ENCODE peak calls at places on chromosome 4, in six cellular contexts. One of them, this sample, is unnamed.

GRCh38 chr4:33831667-33832066 is 2412.6 kb downstream of the ARAP2 start:
- DNase-seq in WERI-Rb-1: no peak
- DNase-seq in natural killer cell: no peak
- DNase-seq in HFFc6: peak
- DNase-seq in retinal pigment epithelial cell: no peak
- DNase-seq in GM06990: no peak
- DNase-seq in this sample: no peak

GRCh38 chr4:188262464-188262863 is 123.2 kb downstream of the TRIML1 start:
- DNase-seq in WERI-Rb-1: no peak
- DNase-seq in HFFc6: no peak
- DNase-seq in retinal pigment epithelial cell: no peak
- DNase-seq in natural killer cell: no peak
- DNase-seq in GM06990: no peak
- DNase-seq in this sample: no peak

GRCh38 chr4:151540728-151541437 is 131.9 kb downstream of the FHIP1A start:
- DNase-seq in retinal pigment epithelial cell: peak
- DNase-seq in natural killer cell: no peak
- DNase-seq in HFFc6: peak
- DNase-seq in WERI-Rb-1: no peak
- DNase-seq in GM06990: no peak
- DNase-seq in this sample: no peak

GRCh38 chr4:7970031-7970946 is 30.6 kb upstream of the AFAP1 start:
- DNase-seq in retinal pigment epithelial cell: peak
- DNase-seq in HFFc6: no peak
- DNase-seq in WERI-Rb-1: no peak
- DNase-seq in natural killer cell: peak
- DNase-seq in GM06990: no peak
- DNase-seq in this sample: no peak

GRCh38 chr4:112968456-112969159 is 80.8 kb upstream of the ANK2 start:
- DNase-seq in retinal pigment epithelial cell: no peak
- DNase-seq in WERI-Rb-1: no peak
- DNase-seq in natural killer cell: no peak
- DNase-seq in GM06990: no peak
- DNase-seq in HFFc6: peak
- DNase-seq in this sample: no peak

GRCh38 chr4:121308328-121308663 is 72.5 kb downstream of the QRFPR start:
- DNase-seq in WERI-Rb-1: no peak
- DNase-seq in natural killer cell: no peak
- DNase-seq in HFFc6: peak
- DNase-seq in GM06990: peak
- DNase-seq in retinal pigment epithelial cell: no peak
- DNase-seq in this sample: no peak

GRCh38 chr4:35463251-35463952 is 780.9 kb downstream of the ARAP2 start:
- DNase-seq in WERI-Rb-1: peak
- DNase-seq in retinal pigment epithelial cell: no peak
- DNase-seq in GM06990: no peak
- DNase-seq in HFFc6: no peak
- DNase-seq in natural killer cell: no peak
- DNase-seq in this sample: no peak

GRCh38 chr4:147899512-147899911 is 167.6 kb downstream of the ARHGAP10 start:
- DNase-seq in GM06990: no peak
- DNase-seq in HFFc6: no peak
- DNase-seq in retinal pigment epithelial cell: no peak
- DNase-seq in natural killer cell: no peak
- DNase-seq in WERI-Rb-1: no peak
- DNase-seq in this sample: no peak

GRCh38 chr4:101367201-101367600 is 19.9 kb upstream of the PPP3CA start:
- DNase-seq in HFFc6: peak
- DNase-seq in natural killer cell: no peak
- DNase-seq in WERI-Rb-1: no peak
- DNase-seq in retinal pigment epithelial cell: peak
- DNase-seq in GM06990: no peak
- DNase-seq in this sample: no peak

GRCh38 chr4:3251691-3252479 is 2.9 kb downstream of the MSANTD1 start:
- DNase-seq in retinal pigment epithelial cell: no peak
- DNase-seq in natural killer cell: no peak
- DNase-seq in HFFc6: no peak
- DNase-seq in WERI-Rb-1: no peak
- DNase-seq in GM06990: no peak
- DNase-seq in this sample: peak

GRCh38 chr4:144647095-144647959 is 1.4 kb downstream of the HHIP start:
- DNase-seq in WERI-Rb-1: no peak
- DNase-seq in GM06990: no peak
- DNase-seq in HFFc6: no peak
- DNase-seq in retinal pigment epithelial cell: no peak
- DNase-seq in natural killer cell: no peak
- DNase-seq in this sample: peak

GRCh38 chr4:149911995-149912394 is 96.4 kb upstream of the IQCM start:
- DNase-seq in retinal pigment epithelial cell: peak
- DNase-seq in natural killer cell: no peak
- DNase-seq in HFFc6: no peak
- DNase-seq in GM06990: no peak
- DNase-seq in WERI-Rb-1: no peak
- DNase-seq in this sample: no peak

GRCh38 chr4:93759506-93759905 is 69.0 kb upstream of the ATOH1 start:
- DNase-seq in retinal pigment epithelial cell: no peak
- DNase-seq in natural killer cell: no peak
- DNase-seq in GM06990: no peak
- DNase-seq in HFFc6: no peak
- DNase-seq in WERI-Rb-1: no peak
- DNase-seq in this sample: no peak

GRCh38 chr4:165784672-165785071 is 88.4 kb upstream of the TLL1 start:
- DNase-seq in HFFc6: no peak
- DNase-seq in retinal pigment epithelial cell: no peak
- DNase-seq in WERI-Rb-1: no peak
- DNase-seq in GM06990: no peak
- DNase-seq in natural killer cell: no peak
- DNase-seq in this sample: no peak

GRCh38 chr4:22514001-22514400 is 1.9 kb downstream of the ADGRA3 start:
- DNase-seq in WERI-Rb-1: no peak
- DNase-seq in GM06990: no peak
- DNase-seq in retinal pigment epithelial cell: peak
- DNase-seq in natural killer cell: no peak
- DNase-seq in HFFc6: peak
- DNase-seq in this sample: no peak

GRCh38 chr4:88208146-88208545 is 49.7 kb upstream of the ABCG2 start:
- DNase-seq in WERI-Rb-1: no peak
- DNase-seq in retinal pigment epithelial cell: no peak
- DNase-seq in GM06990: no peak
- DNase-seq in HFFc6: no peak
- DNase-seq in natural killer cell: no peak
- DNase-seq in this sample: no peak

GRCh38 chr4:128711361-128711760 is 98.1 kb upstream of the JADE1 start:
- DNase-seq in HFFc6: no peak
- DNase-seq in WERI-Rb-1: no peak
- DNase-seq in GM06990: no peak
- DNase-seq in retinal pigment epithelial cell: peak
- DNase-seq in natural killer cell: no peak
- DNase-seq in this sample: no peak

GRCh38 chr4:41644288-41644914 is 104.1 kb downstream of the PHOX2B start:
- DNase-seq in HFFc6: no peak
- DNase-seq in WERI-Rb-1: peak
- DNase-seq in retinal pigment epithelial cell: no peak
- DNase-seq in natural killer cell: no peak
- DNase-seq in GM06990: peak
- DNase-seq in this sample: peak

GRCh38 chr4:40564815-40565505 is 64.7 kb downstream of the RBM47 start:
- DNase-seq in retinal pigment epithelial cell: no peak
- DNase-seq in GM06990: no peak
- DNase-seq in WERI-Rb-1: no peak
- DNase-seq in HFFc6: no peak
- DNase-seq in natural killer cell: no peak
- DNase-seq in this sample: no peak

DNA sequence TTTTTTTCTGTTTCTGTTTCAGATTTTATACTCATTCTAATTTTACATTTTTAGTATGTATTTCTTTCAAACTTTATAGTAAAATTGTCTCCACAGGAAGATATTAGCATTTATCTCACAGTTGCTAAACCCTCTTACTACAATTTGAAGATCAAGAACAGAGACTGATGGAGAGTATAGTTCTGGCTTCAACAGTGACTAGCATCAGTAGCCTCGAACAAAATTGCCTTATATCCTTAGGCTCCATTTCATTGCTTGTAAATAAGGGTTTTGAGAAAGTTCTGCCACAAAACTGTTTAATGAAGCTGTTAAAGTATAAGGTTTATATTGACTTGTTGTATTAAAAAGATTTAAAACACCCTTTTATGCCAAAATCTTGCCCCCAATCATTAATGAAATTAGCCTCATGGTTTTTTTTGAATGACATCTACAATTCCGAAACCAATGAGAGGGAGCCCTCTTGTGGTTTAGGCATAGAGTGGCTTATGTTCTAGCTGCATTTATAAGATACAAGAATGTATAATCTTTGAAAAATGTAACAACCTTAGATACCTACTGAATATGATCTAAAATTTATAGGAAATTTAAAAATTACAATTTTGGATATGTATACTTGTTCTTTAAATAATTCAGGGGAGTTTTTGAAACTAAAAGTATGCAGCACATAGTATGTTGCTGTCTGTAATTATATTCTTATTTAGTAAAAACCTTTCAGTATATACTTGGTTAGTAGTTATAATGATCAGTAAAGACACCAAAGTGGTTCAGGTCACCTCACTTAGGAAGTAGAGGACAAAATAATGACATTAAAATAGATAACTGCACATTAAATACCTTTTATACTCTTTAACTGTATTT is 109.8 kb upstream of the HPGD start:
- DNase-seq in natural killer cell: no peak
- DNase-seq in GM06990: no peak
- DNase-seq in HFFc6: no peak
- DNase-seq in retinal pigment epithelial cell: peak
- DNase-seq in WERI-Rb-1: no peak
- DNase-seq in this sample: peak
- TF ChIP-seq CTCF in natural killer cell: peak
- TF ChIP-seq CTCF in GM06990: peak
- TF ChIP-seq CTCF in HFFc6: peak
- TF ChIP-seq CTCF in retinal pigment epithelial cell: peak
- TF ChIP-seq CTCF in WERI-Rb-1: peak
- TF ChIP-seq CTCF in this sample: peak

DNA sequence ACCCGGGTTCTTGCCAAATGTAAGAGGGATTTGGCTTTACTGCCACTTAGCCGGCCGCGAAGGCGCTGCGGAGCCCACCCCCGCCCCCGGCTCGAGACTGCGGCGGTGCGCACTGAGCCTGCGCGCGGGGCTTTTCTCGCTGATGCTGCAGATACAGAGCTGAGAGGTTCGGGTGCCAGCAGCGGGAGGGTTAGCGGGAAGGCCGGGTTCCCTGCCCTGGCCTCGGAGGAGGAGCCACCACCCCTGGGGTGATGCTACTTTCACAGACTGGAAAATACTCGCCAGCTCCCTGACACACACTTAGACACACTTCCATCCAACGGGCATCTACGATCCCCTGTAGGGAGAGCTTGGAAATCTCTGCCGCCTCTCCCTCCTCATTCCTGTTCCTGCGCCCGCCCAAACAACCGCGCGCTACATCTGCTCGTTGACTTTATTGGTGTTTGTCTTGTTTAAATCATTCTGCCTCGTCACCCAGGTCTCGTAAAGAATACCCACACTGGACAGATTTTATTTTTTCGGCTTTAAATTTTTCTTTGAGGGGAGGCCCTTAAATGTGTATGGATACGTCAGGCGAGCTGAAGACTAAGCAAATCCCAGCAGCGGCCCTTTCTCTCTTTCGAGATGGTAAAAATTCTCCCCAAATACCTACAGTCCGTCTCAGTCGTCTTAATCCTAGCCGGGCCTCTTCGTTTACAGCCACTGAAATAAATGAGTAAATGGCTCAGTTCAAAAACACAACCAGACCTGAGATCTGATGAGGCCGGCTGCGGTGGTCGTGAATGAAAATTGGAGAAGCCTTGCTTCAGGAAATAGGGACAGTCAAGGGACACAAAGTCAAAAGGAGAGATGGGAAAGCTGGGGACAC is 1.9 kb upstream of the PCDH7 start:
- DNase-seq in retinal pigment epithelial cell: no peak
- DNase-seq in HFFc6: no peak
- DNase-seq in GM06990: peak
- DNase-seq in WERI-Rb-1: peak
- DNase-seq in natural killer cell: no peak
- DNase-seq in this sample: peak
- TF ChIP-seq CTCF in retinal pigment epithelial cell: no peak
- TF ChIP-seq CTCF in HFFc6: no peak
- TF ChIP-seq CTCF in GM06990: no peak
- TF ChIP-seq CTCF in WERI-Rb-1: no peak
- TF ChIP-seq CTCF in natural killer cell: no peak
- TF ChIP-seq CTCF in this sample: no peak

GRCh38 chr4:180060159-180060889 is 2182.9 kb upstream of the TENM3 start:
- DNase-seq in natural killer cell: no peak
- DNase-seq in GM06990: no peak
- DNase-seq in HFFc6: peak
- DNase-seq in WERI-Rb-1: no peak
- DNase-seq in retinal pigment epithelial cell: no peak
- DNase-seq in this sample: no peak

GRCh38 chr4:180058731-180059215 is 2184.4 kb upstream of the TENM3 start:
- DNase-seq in GM06990: peak
- DNase-seq in HFFc6: no peak
- DNase-seq in retinal pigment epithelial cell: no peak
- DNase-seq in WERI-Rb-1: peak
- DNase-seq in natural killer cell: no peak
- DNase-seq in this sample: peak

GRCh38 chr4:180059216-180059881 is 2183.9 kb upstream of the TENM3 start:
- DNase-seq in retinal pigment epithelial cell: no peak
- DNase-seq in GM06990: peak
- DNase-seq in HFFc6: no peak
- DNase-seq in WERI-Rb-1: peak
- DNase-seq in natural killer cell: no peak
- DNase-seq in this sample: peak

GRCh38 chr4:180057891-180058643 is 2185.1 kb upstream of the TENM3 start:
- DNase-seq in natural killer cell: no peak
- DNase-seq in GM06990: peak
- DNase-seq in WERI-Rb-1: peak
- DNase-seq in retinal pigment epithelial cell: no peak
- DNase-seq in HFFc6: no peak
- DNase-seq in this sample: peak

DNA sequence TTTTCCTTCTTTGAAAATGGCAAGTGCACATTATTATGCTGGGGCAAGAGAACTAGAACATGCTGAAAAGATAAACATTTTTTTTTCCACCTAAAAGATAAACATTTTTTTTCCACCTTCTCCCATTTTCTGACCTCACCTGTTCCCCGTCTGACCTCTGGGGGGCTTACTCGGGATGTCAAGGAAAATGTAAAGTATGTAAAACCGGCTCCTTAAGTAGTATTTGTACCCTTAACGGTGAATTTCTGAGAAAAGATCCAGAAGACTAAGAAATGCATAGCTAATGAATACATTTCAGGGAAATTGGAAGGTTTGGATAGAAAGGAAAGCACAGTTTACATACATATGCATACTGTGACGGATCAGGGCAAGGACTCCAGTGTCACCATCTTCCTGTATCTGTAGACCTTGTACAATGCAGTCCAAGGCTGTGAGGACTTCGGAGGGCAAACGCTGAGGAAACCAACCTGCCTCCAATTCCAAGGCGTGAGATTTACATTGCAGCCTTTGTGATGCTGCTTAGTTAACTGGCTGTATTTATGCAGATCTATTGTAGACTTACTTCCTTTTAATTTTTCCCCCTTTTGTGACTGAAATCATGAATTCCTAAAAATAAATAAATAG is 2185.9 kb upstream of the TENM3 start:
- DNase-seq in retinal pigment epithelial cell: no peak
- DNase-seq in GM06990: no peak
- DNase-seq in natural killer cell: no peak
- DNase-seq in HFFc6: no peak
- DNase-seq in WERI-Rb-1: peak
- DNase-seq in this sample: no peak
- TF ChIP-seq CTCF in retinal pigment epithelial cell: peak
- TF ChIP-seq CTCF in GM06990: peak
- TF ChIP-seq CTCF in natural killer cell: no peak
- TF ChIP-seq CTCF in HFFc6: no peak
- TF ChIP-seq CTCF in WERI-Rb-1: no peak
- TF ChIP-seq CTCF in this sample: peak

GRCh38 chr4:153645183-153645582 is 38.9 kb upstream of the TLR2 start:
- DNase-seq in WERI-Rb-1: peak
- DNase-seq in natural killer cell: no peak
- DNase-seq in GM06990: no peak
- DNase-seq in HFFc6: no peak
- DNase-seq in retinal pigment epithelial cell: no peak
- DNase-seq in this sample: no peak
- TF ChIP-seq CTCF in WERI-Rb-1: peak
- TF ChIP-seq CTCF in natural killer cell: no peak
- TF ChIP-seq CTCF in GM06990: peak
- TF ChIP-seq CTCF in HFFc6: peak
- TF ChIP-seq CTCF in retinal pigment epithelial cell: peak
- TF ChIP-seq CTCF in this sample: no peak